ENCODE peak calls at places on chromosome 1, in eight cellular contexts. P is colonic mucosa, C is heart left ventricle, F is right cardiac atrium, H is PC-9, N is OCI-LY7, T is left lung, G is IMR-90. Y is an unnamed sample. For H3K9me3, the result is how much of the 10 kb centered on the place peaks cover.

GRCh38 chr1:231642600-231643332 is 16.2 kb downstream of the DISC1 start:
- DNase-seq in P (no peak), C (no peak), F (no peak), H (no peak), N (no peak), T (no peak), G (no peak), Y (no peak)

GRCh38 chr1:15129944-15130343 is 23.6 kb upstream of the TMEM51 start:
- DNase-seq in P (no peak), C (no peak), F (no peak), H (no peak), N (no peak), T (no peak), G (no peak), Y (no peak)

GRCh38 chr1:23283660-23284602 is 60.2 kb downstream of the HNRNPR start:
- DNase-seq in P (no peak), C (no peak), F (no peak), H (no peak), N (no peak), T (no peak), G (peak), Y (no peak)

GRCh38 chr1:169103002-169103401 is 3.5 kb upstream of the ATP1B1 start:
- DNase-seq in P (peak), C (no peak), F (no peak), H (no peak), N (no peak), T (no peak), G (no peak), Y (no peak)

GRCh38 chr1:29708818-29709710 is 472.7 kb downstream of the PTPRU start:
- DNase-seq in P (no peak), C (no peak), F (no peak), H (peak), N (peak), T (no peak), G (peak), Y (no peak)

GRCh38 chr1:20625176-20626097 is 7.8 kb upstream of the PINK1 start:
- DNase-seq in P (no peak), C (no peak), F (no peak), H (no peak), N (no peak), T (no peak), G (no peak), Y (no peak)

GRCh38 chr1:179230251-179230650 is 774 bp upstream of the ABL2 start:
- DNase-seq in P (no peak), C (no peak), F (no peak), H (no peak), N (peak), T (no peak), G (peak), Y (no peak)

GRCh38 chr1:63949965-63950364 is 176.1 kb downstream of the ROR1 start:
- DNase-seq in P (peak), C (no peak), F (peak), H (no peak), N (no peak), T (peak), G (no peak), Y (no peak)

GRCh38 chr1:21251773-21252471 is 38.3 kb downstream of the ECE1 start:
- DNase-seq in P (peak), C (no peak), F (peak), H (peak), N (no peak), T (peak), G (peak), Y (no peak)

GRCh38 chr1:67840449-67840848 is 7.2 kb upstream of the GNG12 start:
- DNase-seq in P (no peak), C (no peak), F (no peak), H (peak), N (no peak), T (no peak), G (peak), Y (no peak)

GRCh38 chr1:222266223-222267215 is 281.4 kb downstream of the HHIPL2 start:
- DNase-seq in P (no peak), C (no peak), F (no peak), H (no peak), N (no peak), T (no peak), G (no peak), Y (no peak)

GRCh38 chr1:98277111-98277510 is 356.3 kb upstream of the DPYD start:
- DNase-seq in P (no peak), C (no peak), F (no peak), H (no peak), N (no peak), T (no peak), G (peak), Y (no peak)

GRCh38 chr1:58401991-58402390 is 144.5 kb downstream of the OMA1 start:
- DNase-seq in P (no peak), C (no peak), F (peak), H (no peak), N (no peak), T (no peak), G (no peak), Y (no peak)

GRCh38 chr1:225660544-225660946 is 7.6 kb upstream of the ENAH start:
- DNase-seq in P (no peak), C (no peak), F (no peak), H (no peak), N (peak), T (no peak), G (no peak), Y (no peak)

GRCh38 chr1:24340770-24341169 is 21.6 kb downstream of the GRHL3 start:
- DNase-seq in P (no peak), C (no peak), F (no peak), H (no peak), N (no peak), T (no peak), G (no peak), Y (peak)

GRCh38 chr1:197464039-197464438 is 196.0 kb downstream of the CRB1 start:
- DNase-seq in P (no peak), C (no peak), F (no peak), H (no peak), N (no peak), T (peak), G (peak), Y (no peak)

GRCh38 chr1:173503391-173503790 is 26.3 kb downstream of the PRDX6 start:
- DNase-seq in P (no peak), C (no peak), F (no peak), H (no peak), N (no peak), T (no peak), G (peak), Y (no peak)

GRCh38 chr1:19074361-19074901 is 118.0 kb upstream of the IFFO2 start:
- DNase-seq in P (no peak), C (no peak), F (peak), H (no peak), N (no peak), T (no peak), G (no peak), Y (no peak)

GRCh38 chr1:86197206-86197855 is 40.8 kb upstream of the COL24A1 start:
- DNase-seq in P (no peak), C (no peak), F (no peak), H (no peak), N (no peak), T (no peak), G (no peak), Y (no peak)

GRCh38 chr1:245888809-245889208 is 618.3 kb downstream of the SMYD3 start:
- DNase-seq in P (no peak), C (no peak), F (no peak), H (no peak), N (peak), T (no peak), G (peak), Y (no peak)

GRCh38 chr1:155136728-155137127 is 1.1 kb downstream of the SLC50A1 start:
- DNase-seq in P (peak), C (no peak), F (no peak), H (no peak), N (peak), T (no peak), G (no peak), Y (no peak)

GRCh38 chr1:51558375-51558924 is 39.4 kb upstream of the EPS15 start:
- DNase-seq in P (no peak), C (no peak), F (no peak), H (peak), N (no peak), T (no peak), G (peak), Y (no peak)

GRCh38 chr1:116666747-116667576 is 571 bp downstream of the IGSF3 start:
- DNase-seq in P (peak), C (no peak), F (no peak), H (no peak), N (no peak), T (no peak), G (no peak), Y (no peak)

GRCh38 chr1:76871355-76871974 is 4.2 kb downstream of the ST6GALNAC5 start:
- DNase-seq in P (no peak), C (no peak), F (no peak), H (no peak), N (peak), T (no peak), G (no peak), Y (no peak)

GRCh38 chr1:49050041-49050440 is 273.4 kb upstream of the BEND5 start:
- DNase-seq in P (no peak), C (no peak), F (no peak), H (no peak), N (no peak), T (no peak), G (no peak), Y (no peak)

GRCh38 chr1:39566441-39567137 is 10.0 kb downstream of the PABPC4 start:
- DNase-seq in P (peak), C (no peak), F (no peak), H (no peak), N (no peak), T (no peak), G (no peak), Y (no peak)

DNA sequence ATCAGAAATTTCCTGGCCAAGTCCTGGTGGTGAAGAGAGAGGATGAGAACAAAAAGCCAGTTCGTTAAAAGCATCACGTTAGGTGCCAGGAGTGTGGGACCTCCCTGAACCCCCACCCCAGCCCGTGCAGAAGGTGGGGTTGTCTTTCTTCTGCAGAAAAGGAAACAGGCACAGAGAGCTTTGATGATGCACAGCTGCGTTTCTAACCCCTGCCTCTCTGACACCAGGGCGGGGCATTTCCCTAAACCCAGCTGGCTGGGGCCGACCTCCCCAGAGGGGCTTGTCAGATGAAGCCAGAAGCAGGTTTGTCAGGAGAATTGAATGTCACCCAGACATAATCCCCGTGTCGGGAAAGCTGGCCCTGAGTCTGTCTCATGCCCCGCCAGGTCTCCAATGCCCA is 189.3 kb upstream of the EDN2 start:
- DNase-seq in P (no peak), C (no peak), F (peak), H (no peak), N (peak), T (no peak), G (peak), Y (peak)
- H3K4me3 ChIP-seq in P (no peak), C (no peak), F (no peak), H (no peak), N (peak), T (no peak), G (no peak), Y (no peak)

GRCh38 chr1:82162526-82163420 is 362.0 kb downstream of the ADGRL2 start:
- DNase-seq in P (no peak), C (no peak), F (no peak), H (no peak), N (no peak), T (no peak), G (no peak), Y (no peak)

GRCh38 chr1:82165304-82165703 is 364.6 kb downstream of the ADGRL2 start:
- DNase-seq in P (no peak), C (no peak), F (no peak), H (no peak), N (no peak), T (no peak), G (no peak), Y (no peak)

GRCh38 chr1:82160903-82161302 is 360.2 kb downstream of the ADGRL2 start:
- DNase-seq in P (no peak), C (no peak), F (no peak), H (no peak), N (no peak), T (no peak), G (no peak), Y (no peak)

GRCh38 chr1:82161651-82162238 is 361.0 kb downstream of the ADGRL2 start:
- DNase-seq in P (peak), C (no peak), F (no peak), H (no peak), N (no peak), T (no peak), G (no peak), Y (no peak)

GRCh38 chr1:82160036-82160435 is 359.3 kb downstream of the ADGRL2 start:
- DNase-seq in P (no peak), C (no peak), F (no peak), H (no peak), N (no peak), T (no peak), G (peak), Y (no peak)
- H3K9me3 ChIP-seq in P (under half), C (under half), F (under half), H (under half), N (under half), T (under half), G (under half), Y (under half)

GRCh38 chr1:31912087-31912780 is 25.9 kb downstream of the PTP4A2 start:
- DNase-seq in P (no peak), C (no peak), F (no peak), H (no peak), N (no peak), T (no peak), G (no peak), Y (no peak)

GRCh38 chr1:31915438-31915837 is 22.7 kb downstream of the PTP4A2 start:
- DNase-seq in P (no peak), C (no peak), F (no peak), H (no peak), N (no peak), T (no peak), G (no peak), Y (no peak)

GRCh38 chr1:31910933-31911332 is 27.2 kb downstream of the PTP4A2 start:
- DNase-seq in P (no peak), C (no peak), F (no peak), H (no peak), N (no peak), T (no peak), G (no peak), Y (no peak)

GRCh38 chr1:31912839-31913239 is 25.3 kb downstream of the PTP4A2 start:
- DNase-seq in P (no peak), C (no peak), F (no peak), H (no peak), N (no peak), T (no peak), G (no peak), Y (no peak)

GRCh38 chr1:31913968-31914367 is 24.2 kb downstream of the PTP4A2 start:
- DNase-seq in P (no peak), C (no peak), F (no peak), H (no peak), N (no peak), T (no peak), G (no peak), Y (no peak)
- H3K27ac ChIP-seq in P (no peak), C (no peak), F (no peak), H (peak), N (no peak), T (no peak), G (no peak), Y (no peak)

DNA sequence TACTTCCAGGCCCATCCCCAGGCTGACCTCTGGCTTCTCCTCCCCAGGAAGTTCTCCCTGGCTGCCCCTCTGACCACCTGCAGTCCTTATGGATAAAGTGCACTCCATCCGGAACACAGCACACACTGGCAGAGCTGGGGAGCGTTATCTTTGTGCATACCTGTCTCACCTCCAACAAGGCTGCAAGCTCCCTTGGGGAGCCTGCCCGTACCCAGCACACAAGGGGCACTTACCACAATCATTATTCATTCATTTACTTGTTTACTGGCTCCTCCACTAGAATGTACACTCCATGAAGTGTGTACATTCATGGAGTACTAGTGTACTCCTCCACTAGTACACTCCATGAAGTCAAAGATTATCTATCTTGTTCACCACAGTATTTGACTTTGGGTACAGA is 30.3 kb downstream of the GLIS1 start:
- DNase-seq in P (no peak), C (no peak), F (no peak), H (no peak), N (no peak), T (no peak), G (no peak), Y (no peak)
- H3K4me3 ChIP-seq in P (no peak), C (no peak), F (no peak), H (no peak), N (no peak), T (no peak), G (no peak), Y (no peak)

GRCh38 chr1:237206065-237206414 is 164.1 kb downstream of the RYR2 start:
- DNase-seq in P (no peak), C (no peak), F (no peak), H (no peak), N (no peak), T (no peak), G (no peak), Y (no peak)

GRCh38 chr1:237205400-237206064 is 163.5 kb downstream of the RYR2 start:
- DNase-seq in P (peak), C (peak), F (peak), H (no peak), N (no peak), T (peak), G (peak), Y (peak)

GRCh38 chr1:237201155-237201554 is 159.2 kb downstream of the RYR2 start:
- DNase-seq in P (no peak), C (no peak), F (no peak), H (no peak), N (no peak), T (no peak), G (no peak), Y (no peak)

GRCh38 chr1:237199026-237199425 is 157.0 kb downstream of the RYR2 start:
- DNase-seq in P (no peak), C (no peak), F (no peak), H (no peak), N (no peak), T (no peak), G (no peak), Y (no peak)

DNA sequence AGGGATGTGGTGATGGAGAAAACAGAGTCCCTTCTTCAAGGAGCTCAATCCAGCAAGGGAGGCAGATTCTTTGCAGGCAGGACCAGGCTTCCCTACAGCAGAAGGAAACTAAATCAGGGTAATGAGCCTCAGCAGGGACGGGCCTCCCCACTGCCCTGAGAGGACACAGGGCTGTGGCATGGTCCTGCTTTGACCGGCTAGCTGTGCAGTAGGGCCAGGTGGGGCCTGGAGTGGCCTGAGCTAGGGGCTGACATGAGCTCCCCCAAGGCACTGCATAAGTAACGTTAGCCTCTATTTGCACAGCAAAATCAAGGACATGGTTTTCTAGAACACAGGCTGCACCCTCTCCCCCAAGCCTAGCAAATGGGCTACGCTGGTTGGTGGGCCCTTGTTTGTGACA is 162.9 kb downstream of the RYR2 start:
- DNase-seq in P (no peak), C (no peak), F (no peak), H (no peak), N (no peak), T (no peak), G (no peak), Y (no peak)
- H3K9me3 ChIP-seq in P (under half), C (under half), F (under half), H (under half), N (under half), T (under half), G (under half), Y (under half)

GRCh38 chr1:6330410-6330827 is 63.1 kb downstream of the ACOT7 start:
- DNase-seq in P (no peak), C (no peak), F (no peak), H (no peak), N (no peak), T (no peak), G (peak), Y (no peak)
- H3K27ac ChIP-seq in P (no peak), C (peak), F (no peak), H (no peak), N (no peak), T (no peak), G (peak), Y (no peak)

DNA sequence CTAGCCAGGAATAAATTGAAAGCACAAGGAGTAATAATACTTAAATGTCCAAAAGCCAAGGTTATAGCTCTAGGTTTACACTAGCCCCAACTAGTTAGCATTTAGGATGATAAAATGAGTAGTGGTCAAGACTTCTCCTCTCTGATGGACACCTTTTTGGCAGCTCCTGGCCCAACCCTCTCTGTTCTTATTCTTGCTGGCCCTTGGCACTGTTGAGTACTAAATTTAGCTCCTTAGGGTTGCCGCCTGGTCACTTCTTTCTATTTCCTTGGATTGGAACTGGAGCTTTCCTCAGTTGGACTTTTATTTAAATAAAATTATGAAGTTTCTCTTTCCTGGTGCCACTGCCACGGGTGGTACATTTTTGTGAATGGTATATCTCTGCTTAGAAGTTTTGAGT is 28.3 kb downstream of the ARID1A start:
- DNase-seq in P (no peak), C (no peak), F (no peak), H (no peak), N (no peak), T (no peak), G (no peak), Y (no peak)
- H3K4me3 ChIP-seq in P (no peak), C (peak), F (peak), H (no peak), N (peak), T (no peak), G (no peak), Y (no peak)

GRCh38 chr1:94113592-94114322 is 7.2 kb downstream of the ABCA4 start:
- DNase-seq in P (no peak), C (no peak), F (no peak), H (no peak), N (no peak), T (no peak), G (no peak), Y (no peak)

GRCh38 chr1:94117250-94117851 is 3.6 kb downstream of the ABCA4 start:
- DNase-seq in P (no peak), C (no peak), F (no peak), H (no peak), N (no peak), T (no peak), G (no peak), Y (no peak)

GRCh38 chr1:94118013-94118412 is 2.9 kb downstream of the ABCA4 start:
- DNase-seq in P (no peak), C (no peak), F (no peak), H (peak), N (no peak), T (no peak), G (no peak), Y (peak)

GRCh38 chr1:94115254-94115899 is 5.6 kb downstream of the ABCA4 start:
- DNase-seq in P (no peak), C (no peak), F (no peak), H (no peak), N (no peak), T (no peak), G (no peak), Y (no peak)

DNA sequence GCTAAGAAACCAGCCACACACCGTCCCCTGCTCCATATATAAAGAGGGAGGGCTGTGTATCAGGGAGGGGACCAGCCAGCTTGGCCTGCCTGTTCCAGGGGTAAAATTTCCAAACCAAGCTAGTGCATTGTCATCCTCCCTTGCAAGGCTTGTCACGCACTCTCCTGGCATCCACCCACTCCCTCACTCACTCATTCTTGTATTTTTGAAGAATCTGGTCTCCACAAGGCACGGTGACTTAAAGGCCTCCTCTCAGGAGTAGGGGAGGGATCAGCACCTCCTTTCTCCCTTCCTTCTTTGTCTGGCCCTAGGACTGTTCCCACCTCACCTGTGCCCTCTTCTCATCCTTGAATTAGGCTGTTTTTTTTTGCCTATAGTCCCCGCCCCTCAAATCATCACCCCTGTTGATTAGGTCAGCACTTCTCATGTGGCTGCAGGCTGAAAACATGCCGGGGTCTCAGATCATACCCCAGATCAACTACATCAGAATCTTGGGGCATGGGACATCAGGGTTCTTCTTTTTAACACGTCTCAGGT is 5.0 kb downstream of the ABCA4 start:
- DNase-seq in P (no peak), C (no peak), F (no peak), H (no peak), N (no peak), T (no peak), G (peak), Y (no peak)
- H3K9me3 ChIP-seq in P (under half), C (under half), F (under half), H (under half), N (under half), T (under half), G (under half), Y (under half)

Y was measured in kidney.